ENCODE peak calls at places on chromosomes 7 and 10, in six cellular contexts. L, W, C, B, S and X are unnamed samples.

GRCh38 chr10:101014966-101015581 is 15.5 kb downstream of the LZTS2 start:
- DNase-seq in L (no peak), C (no peak), S (no peak), B (peak), W (peak), X (no peak)

GRCh38 chr10:3995302-3996210 is 210.5 kb upstream of the KLF6 start:
- DNase-seq in C (no peak), S (no peak), W (no peak), L (no peak), B (no peak), X (no peak)

GRCh38 chr7:41984888-41985287 is 252.1 kb downstream of the GLI3 start:
- DNase-seq in B (peak), S (no peak), C (no peak), W (no peak), L (no peak), X (no peak)

GRCh38 chr7:12524794-12525386 is 45.6 kb upstream of the SCIN start:
- DNase-seq in L (no peak), B (peak), S (no peak), W (no peak), C (peak), X (peak)

GRCh38 chr10:103473261-103473671 is 5.8 kb downstream of the CALHM3 start:
- DNase-seq in S (no peak), W (no peak), L (no peak), B (no peak), C (no peak), X (no peak)

GRCh38 chr10:118543714-118544400 is 51.6 kb downstream of the PRLHR start:
- DNase-seq in B (peak), W (peak), L (no peak), C (peak), S (peak), X (peak)

GRCh38 chr10:62594093-62594520 is 210.4 kb upstream of the ADO start:
- DNase-seq in S (peak), W (peak), C (peak), L (peak), B (peak), X (peak)

GRCh38 chr10:49410365-49411074 is 14.6 kb upstream of the DRGX start:
- DNase-seq in B (no peak), C (no peak), W (no peak), L (no peak), S (no peak), X (no peak)

GRCh38 chr10:128152741-128153583 is 26.7 kb upstream of the MKI67 start:
- DNase-seq in S (no peak), B (no peak), L (no peak), C (no peak), W (no peak), X (no peak)

GRCh38 chr7:44755698-44756627 is 7.3 kb downstream of the ZMIZ2 start:
- DNase-seq in C (no peak), W (no peak), B (no peak), L (no peak), S (no peak), X (no peak)

GRCh38 chr7:17593854-17594419 is 295.5 kb downstream of the AHR start:
- DNase-seq in W (no peak), C (no peak), B (no peak), L (no peak), S (no peak), X (no peak)

GRCh38 chr7:16419859-16420258 is 1.5 kb downstream of the CRPPA start:
- DNase-seq in S (no peak), C (peak), W (no peak), L (no peak), B (no peak), X (no peak)

GRCh38 chr10:93440591-93441012 is 41.5 kb downstream of the MYOF start:
- DNase-seq in B (no peak), L (no peak), W (no peak), C (no peak), S (no peak), X (no peak)

GRCh38 chr7:47188653-47189315 is 393.1 kb downstream of the TNS3 start:
- DNase-seq in L (no peak), C (no peak), W (no peak), S (no peak), B (no peak), X (no peak)

GRCh38 chr10:99908512-99908911 is 101.2 kb downstream of the DNMBP start:
- DNase-seq in L (no peak), B (no peak), S (no peak), W (peak), C (no peak), X (no peak)

GRCh38 chr7:44622342-44623151 is 16.1 kb downstream of the OGDH start:
- DNase-seq in B (peak), S (no peak), W (peak), L (no peak), C (no peak), X (no peak)

GRCh38 chr10:112775892-112776679 is 174.0 kb upstream of the TCF7L2 start:
- DNase-seq in L (no peak), W (no peak), C (no peak), S (no peak), B (no peak), X (peak)

GRCh38 chr10:33031171-33031570 is 73.1 kb upstream of the ITGB1 start:
- DNase-seq in B (no peak), C (no peak), W (no peak), S (no peak), L (no peak), X (no peak)

GRCh38 chr7:38316733-38317360 is 43.4 kb upstream of the TARP start:
- DNase-seq in C (no peak), W (no peak), S (no peak), L (no peak), B (no peak), X (no peak)

GRCh38 chr10:100744136-100744979 is 1.0 kb upstream of the PAX2 start:
- DNase-seq in W (peak), B (no peak), S (no peak), C (no peak), L (no peak), X (no peak)

GRCh38 chr7:95330194-95331003 is 6.1 kb upstream of the PON1 start:
- DNase-seq in S (no peak), B (no peak), W (no peak), C (peak), L (no peak), X (no peak)

GRCh38 chr10:127024655-127025054 is 119.4 kb downstream of the DOCK1 start:
- DNase-seq in L (no peak), S (no peak), B (no peak), C (no peak), W (no peak), X (peak)

GRCh38 chr7:128804472-128804871 is 12.7 kb downstream of the CCDC136 start:
- DNase-seq in W (no peak), S (no peak), C (no peak), B (no peak), L (no peak), X (no peak)

GRCh38 chr7:138008588-138009349 is 6.9 kb upstream of the CREB3L2 start:
- DNase-seq in L (no peak), S (no peak), B (peak), W (no peak), C (peak), X (peak)